ENCODE peak calls at places on chromosomes 4 and X, in six cellular contexts. T is ovary, D is AG08395, U is NCI-H1092, L is kidney tubule cell, A is EL. G is an unnamed sample.

GRCh38 chr4:89356086-89356485 is 48.5 kb upstream of the GPRIN3 start:
- DNase-seq in T (no peak), D (no peak), U (peak; percentile 85), L (no peak), A (no peak), G (no peak)

GRCh38 chr4:14646831-14647230 is 355.4 kb upstream of the CPEB2 start:
- DNase-seq in T (no peak), D (no peak), U (no peak), L (peak; percentile 35), A (peak; percentile 30), G (no peak)

GRCh38 chrX:17494231-17494630 is 119.2 kb downstream of the NHS start:
- DNase-seq in T (no peak), D (no peak), U (no peak), L (no peak), A (no peak), G (no peak)

GRCh38 chrX:13778916-13779315 is 38.0 kb downstream of the GPM6B start:
- DNase-seq in T (no peak), D (peak; percentile 64), U (no peak), L (peak; percentile 45), A (peak; percentile 50), G (no peak)

GRCh38 chr4:141207971-141208370 is 12.7 kb upstream of the ZNF330 start:
- DNase-seq in T (no peak), D (no peak), U (no peak), L (no peak), A (no peak), G (no peak)

GRCh38 chr4:8258813-8259212 is 10.7 kb upstream of the HTRA3 start:
- DNase-seq in T (no peak), D (no peak), U (no peak), L (no peak), A (no peak), G (no peak)

GRCh38 chr4:2259541-2260267 is 2.2 kb downstream of the MXD4 start:
- DNase-seq in T (peak; percentile 42), D (no peak), U (no peak), L (no peak), A (no peak), G (no peak)

GRCh38 chr4:80099671-80100070 is 26.6 kb upstream of the ANTXR2 start:
- DNase-seq in T (no peak), D (no peak), U (no peak), L (no peak), A (no peak), G (no peak)

GRCh38 chr4:184699941-184700340 is 34.0 kb downstream of the CENPU start:
- DNase-seq in T (no peak), D (peak; percentile 12), U (no peak), L (no peak), A (no peak), G (no peak)

GRCh38 chrX:152915541-152916241 is 17.8 kb downstream of the ZNF185 start:
- DNase-seq in T (no peak), D (peak; percentile 66), U (no peak), L (peak; percentile 63), A (peak; percentile 56), G (peak; percentile 46)

GRCh38 chrX:9816094-9816700 is 30.0 kb downstream of the SHROOM2 start:
- DNase-seq in T (no peak), D (no peak), U (no peak), L (peak; percentile 35), A (peak; percentile 6), G (no peak)

GRCh38 chr4:128862608-128863313 is 53.3 kb downstream of the JADE1 start:
- DNase-seq in T (no peak), D (no peak), U (no peak), L (peak; percentile 46), A (no peak), G (no peak)

GRCh38 chrX:107454302-107454701 is 4.8 kb downstream of the FRMPD3 start:
- DNase-seq in T (no peak), D (peak; percentile 13), U (no peak), L (peak; percentile 82), A (peak; percentile 6), G (no peak)

GRCh38 chrX:13699183-13699826 is 10.4 kb downstream of the RAB9A start:
- DNase-seq in T (no peak), D (peak; percentile 56), U (no peak), L (peak; percentile 37), A (peak; percentile 8), G (no peak)

GRCh38 chr4:69708211-69708610 is 52.2 kb downstream of the SULT1B1 start:
- DNase-seq in T (no peak), D (no peak), U (no peak), L (no peak), A (no peak), G (no peak)

GRCh38 chr4:113169368-113169767 is 119.9 kb downstream of the ANK2 start:
- DNase-seq in T (no peak), D (no peak), U (no peak), L (peak; percentile 68), A (no peak), G (no peak)

GRCh38 chr4:123806057-123806456 is 409.5 kb downstream of the SPRY1 start:
- DNase-seq in T (no peak), D (no peak), U (no peak), L (no peak), A (no peak), G (no peak)

GRCh38 chrX:115204040-115204439 is 14.8 kb downstream of the RBMXL3 start:
- DNase-seq in T (no peak), D (no peak), U (no peak), L (no peak), A (no peak), G (no peak)

GRCh38 chrX:2451456-2452316 is 49.1 kb downstream of the DHRSX start:
- DNase-seq in T (no peak), D (peak; percentile 14), U (no peak), L (peak; percentile 37), A (no peak), G (no peak)

GRCh38 chr4:122588453-122589238 is 32.2 kb downstream of the IL21 start:
- DNase-seq in T (no peak), D (peak; percentile 20), U (no peak), L (no peak), A (peak; percentile 36), G (no peak)

GRCh38 chr4:95190751-95191436 is 357.9 kb downstream of the UNC5C start:
- DNase-seq in T (no peak), D (no peak), U (no peak), L (no peak), A (no peak), G (no peak)

GRCh38 chr4:87912164-87913004 is 63.1 kb upstream of the SPP1 start:
- DNase-seq in T (no peak), D (no peak), U (no peak), L (peak; percentile 42), A (no peak), G (no peak)

GRCh38 chrX:40092808-40093435 is 4.8 kb downstream of the BCOR start:
- DNase-seq in T (no peak), D (no peak), U (no peak), L (no peak), A (no peak), G (no peak)

GRCh38 chrX:39762266-39762841 is 335.4 kb downstream of the BCOR start:
- DNase-seq in T (no peak), D (no peak), U (no peak), L (peak; percentile 59), A (peak; percentile 45), G (no peak)

GRCh38 chr4:168082379-168082778 is 10.0 kb upstream of the ANXA10 start:
- DNase-seq in T (no peak), D (no peak), U (no peak), L (no peak), A (no peak), G (no peak)

GRCh38 chrX:74450803-74451449 is 29.6 kb downstream of the SLC16A2 start:
- DNase-seq in T (no peak), D (peak; percentile 83), U (no peak), L (peak; percentile 90), A (peak; percentile 91), G (no peak)

GRCh38 chr4:55768291-55768690 is 51.3 kb upstream of the EXOC1L start:
- DNase-seq in T (no peak), D (peak; percentile 54), U (no peak), L (peak; percentile 60), A (peak; percentile 83), G (no peak)

GRCh38 chr4:3470244-3471097 is 7.4 kb downstream of the DOK7 start:
- DNase-seq in T (no peak), D (no peak), U (no peak), L (no peak), A (no peak), G (no peak)

GRCh38 chr4:15198070-15198727 is 195.9 kb downstream of the CPEB2 start:
- DNase-seq in T (no peak), D (no peak), U (no peak), L (no peak), A (no peak), G (no peak)

G was measured in DMS 273 treated with DMSO at 0.1 percent for 48 hours.